ENCODE peak calls at places on chromosomes 12 and 14, in five cellular contexts. E is Peyer's patch, A is right lobe of liver, Z is uterus, O is K562. I is an unnamed sample.
A peak's percentile ranks its signal among the peaks of the same experiment; 100 is the strongest.

GRCh38 chr12:106288510-106289195 is 13.9 kb upstream of the TCP11L2 start:
- DNase-seq in E (peak; percentile 60), A (no peak), Z (no peak), O (peak; percentile 32), I (no peak)

GRCh38 chr14:50542941-50543418 is 10.6 kb upstream of the MAP4K5 start:
- DNase-seq in Z (peak; percentile 26), A (no peak), O (peak; percentile 30), E (peak; percentile 69), I (no peak)

GRCh38 chr14:59244581-59244980 is 56.1 kb downstream of the DAAM1 start:
- DNase-seq in A (no peak), Z (no peak), E (no peak), O (no peak), I (no peak)

GRCh38 chr12:116666305-116666673 is 71.6 kb downstream of the SPRING1 start:
- DNase-seq in O (no peak), E (no peak), A (no peak), Z (no peak), I (no peak)

GRCh38 chr12:62438098-62438692 is 28.4 kb upstream of the MON2 start:
- DNase-seq in O (peak; percentile 47), A (no peak), E (peak; percentile 80), Z (peak; percentile 51), I (no peak)

GRCh38 chr12:53053223-53054111 is 3.6 kb downstream of the TNS2 start:
- DNase-seq in A (peak; percentile 70), E (peak; percentile 90), O (no peak), Z (peak; percentile 71), I (no peak)

GRCh38 chr12:117236456-117237001 is 46.3 kb upstream of the FBXO21 start:
- DNase-seq in A (peak; percentile 84), Z (peak; percentile 36), E (peak; percentile 84), O (peak; percentile 65), I (peak; percentile 95)

GRCh38 chr12:105882404-105882803 is 256.4 kb downstream of the NUAK1 start:
- DNase-seq in A (no peak), O (no peak), E (no peak), Z (peak; percentile 69), I (peak; percentile 87)

GRCh38 chr12:107033758-107034739 is 47.1 kb upstream of the MTERF2 start:
- DNase-seq in Z (no peak), O (no peak), E (no peak), A (no peak), I (no peak)

GRCh38 chr14:20679907-20680306 is 4.5 kb upstream of the RNASE4 start:
- DNase-seq in A (no peak), E (no peak), Z (no peak), O (peak; percentile 64), I (no peak)

GRCh38 chr12:57600395-57600794 is 4.2 kb upstream of the DTX3 start:
- DNase-seq in A (no peak), Z (no peak), O (no peak), E (no peak), I (no peak)

GRCh38 chr14:96267336-96267735 is 11.3 kb downstream of the BDKRB1 start:
- DNase-seq in O (no peak), E (no peak), Z (peak; percentile 49), A (peak; percentile 50), I (no peak)
- H3K27ac ChIP-seq in O (no peak overlapping the region), E (no peak overlapping the region), Z (no peak overlapping the region), A (no peak overlapping the region), I (no peak overlapping the region)

DNA sequence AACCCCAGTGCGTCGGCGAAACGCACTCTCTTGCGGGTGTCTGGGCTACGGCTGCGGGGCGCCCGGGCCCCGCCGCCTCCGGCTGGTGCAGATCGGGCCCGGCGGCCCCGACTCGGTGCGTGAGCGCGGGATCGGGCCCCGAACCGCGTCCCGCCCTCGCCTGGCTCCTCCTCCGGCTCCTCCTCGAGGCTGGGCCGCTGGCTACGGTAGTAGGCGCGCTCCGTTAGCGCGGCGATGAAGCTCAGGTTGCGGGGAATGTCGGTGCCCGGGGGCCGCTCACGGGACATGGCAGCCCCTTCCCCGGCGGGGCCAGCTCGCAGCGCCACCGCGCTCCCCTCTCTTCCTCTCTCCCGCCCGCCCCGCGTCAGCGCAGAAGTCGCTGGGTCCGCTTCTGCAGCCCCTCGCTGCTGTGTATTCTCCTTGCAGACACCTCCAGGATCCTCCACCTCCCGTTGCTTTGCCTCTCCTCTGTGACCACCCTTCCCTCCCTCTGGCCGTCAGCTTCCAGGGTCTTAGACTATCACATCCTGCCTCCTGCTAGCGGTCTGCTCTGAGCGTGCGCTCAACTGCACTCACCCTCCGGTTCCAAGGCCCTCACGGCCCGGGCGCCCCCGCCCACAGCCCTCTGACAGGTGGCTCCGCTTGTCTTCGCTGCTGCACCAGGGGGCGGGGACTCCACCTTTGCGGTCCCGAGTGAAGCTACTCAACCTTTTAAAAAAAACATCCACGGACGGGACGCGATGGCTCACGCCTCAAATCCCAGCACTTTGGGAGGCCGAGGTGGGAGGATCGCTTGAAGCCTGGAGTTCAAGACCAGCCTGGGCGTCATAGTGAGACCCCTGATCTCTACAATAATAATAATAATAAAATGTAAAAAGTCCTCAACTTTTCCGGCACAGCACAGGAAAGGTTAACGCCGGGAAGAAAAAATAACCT is at the start of gene PPP1R3E:
- DNase-seq in O (peak; percentile 62), E (peak; percentile 96), A (peak; percentile 79), Z (peak; percentile 65), I (peak; percentile 94)
- TF ChIP-seq POLR2A in O (peak; percentile 69), E (peak; percentile 14), A (no peak), Z (no peak), I (peak; percentile 44)

GRCh38 chr14:73829526-73830431 is 21.9 kb upstream of the PTGR2 start:
- DNase-seq in E (peak; percentile 71), Z (no peak), A (no peak), O (peak; percentile 47), I (no peak)

GRCh38 chr14:73834258-73834620 is 17.4 kb upstream of the PTGR2 start:
- DNase-seq in Z (no peak), A (no peak), E (no peak), O (no peak), I (no peak)

GRCh38 chr14:73833530-73834257 is 17.9 kb upstream of the PTGR2 start:
- DNase-seq in Z (no peak), A (peak; percentile 43), O (no peak), E (no peak), I (no peak)

GRCh38 chr14:73833024-73833423 is 18.6 kb upstream of the PTGR2 start:
- DNase-seq in Z (no peak), E (no peak), A (no peak), O (no peak), I (no peak)
- H3K27ac ChIP-seq in Z (no peak overlapping the region), E (no peak overlapping the region), A (no peak overlapping the region), O (no peak overlapping the region), I (no peak overlapping the region)

GRCh38 chr14:90253826-90254225 is 2.5 kb upstream of the PSMC1 start:
- DNase-seq in Z (no peak), E (no peak), O (no peak), A (no peak), I (no peak)

GRCh38 chr14:90256354-90257131 is at the start of gene PSMC1:
- DNase-seq in E (peak; percentile 96), A (peak; percentile 88), Z (peak; percentile 89), O (peak; percentile 81), I (peak; percentile 96)
- TF ChIP-seq POLR2A in E (peak; percentile 26), A (peak; percentile 55), Z (no peak), O (peak; percentile 87), I (no peak)

DNA sequence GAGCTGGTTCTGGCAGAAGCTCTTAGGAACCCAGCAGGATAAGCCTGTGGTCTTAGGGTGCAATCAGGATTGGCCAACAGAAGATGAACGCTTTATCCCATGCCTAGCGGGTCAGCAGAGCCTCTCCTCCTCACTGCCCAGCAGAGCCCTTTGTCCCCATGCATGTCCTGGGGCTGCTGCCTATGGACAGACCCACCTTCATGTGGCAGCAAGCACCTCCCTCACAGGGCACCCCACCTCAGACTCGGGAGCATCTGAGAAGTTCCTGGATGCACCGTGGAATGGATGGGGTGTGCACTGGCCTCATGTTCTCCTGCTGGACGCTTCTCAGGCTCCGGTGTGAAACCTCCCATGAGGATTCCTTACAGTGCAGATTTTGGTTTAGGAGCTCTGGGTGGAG is 152.8 kb downstream of the ADGRD1 start:
- DNase-seq in A (no peak), E (peak; percentile 24), Z (no peak), O (no peak), I (no peak)
- H3K27ac ChIP-seq in A (no peak overlapping the region), E (no peak overlapping the region), Z (no peak overlapping the region), O (no peak overlapping the region), I (no peak overlapping the region)

DNA sequence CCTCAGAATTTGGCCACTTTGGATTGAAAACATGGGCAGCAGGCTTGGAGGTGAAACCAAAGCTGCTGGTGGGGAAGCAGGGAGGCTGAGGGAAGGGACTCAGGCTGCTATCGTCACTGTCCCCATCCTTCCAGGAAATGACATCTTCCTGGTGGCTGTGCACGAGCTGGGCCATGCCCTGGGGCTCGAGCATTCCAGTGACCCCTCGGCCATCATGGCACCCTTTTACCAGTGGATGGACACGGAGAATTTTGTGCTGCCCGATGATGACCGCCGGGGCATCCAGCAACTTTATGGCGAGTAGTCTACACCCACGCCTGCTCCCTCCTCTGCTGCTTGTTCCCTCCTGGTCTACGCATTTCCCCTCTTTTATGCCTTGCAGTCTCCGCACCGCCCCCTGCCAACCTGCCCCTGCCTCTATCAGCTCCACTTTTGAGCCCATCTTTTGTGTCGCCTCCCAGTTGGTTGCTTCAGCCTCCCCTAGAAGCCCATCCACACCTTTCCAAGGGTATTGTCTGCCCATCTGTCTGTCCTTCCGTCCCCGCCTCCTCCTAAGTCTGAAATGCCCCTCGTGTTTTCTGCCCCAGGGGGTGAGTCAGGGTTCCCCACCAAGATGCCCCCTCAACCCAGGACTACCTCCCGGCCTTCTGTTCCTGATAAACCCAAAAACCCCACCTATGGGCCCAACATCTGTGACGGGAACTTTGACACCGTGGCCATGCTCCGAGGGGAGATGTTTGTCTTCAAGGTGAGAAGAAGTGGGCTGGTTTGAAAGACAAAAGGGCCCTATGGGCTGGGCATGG is 6.9 kb downstream of the MMP14 start:
- DNase-seq in Z (no peak), O (no peak), A (no peak), E (no peak), I (no peak)
- TF ChIP-seq POLR2A in Z (no peak), O (no peak), A (no peak), E (no peak), I (no peak)

DNA sequence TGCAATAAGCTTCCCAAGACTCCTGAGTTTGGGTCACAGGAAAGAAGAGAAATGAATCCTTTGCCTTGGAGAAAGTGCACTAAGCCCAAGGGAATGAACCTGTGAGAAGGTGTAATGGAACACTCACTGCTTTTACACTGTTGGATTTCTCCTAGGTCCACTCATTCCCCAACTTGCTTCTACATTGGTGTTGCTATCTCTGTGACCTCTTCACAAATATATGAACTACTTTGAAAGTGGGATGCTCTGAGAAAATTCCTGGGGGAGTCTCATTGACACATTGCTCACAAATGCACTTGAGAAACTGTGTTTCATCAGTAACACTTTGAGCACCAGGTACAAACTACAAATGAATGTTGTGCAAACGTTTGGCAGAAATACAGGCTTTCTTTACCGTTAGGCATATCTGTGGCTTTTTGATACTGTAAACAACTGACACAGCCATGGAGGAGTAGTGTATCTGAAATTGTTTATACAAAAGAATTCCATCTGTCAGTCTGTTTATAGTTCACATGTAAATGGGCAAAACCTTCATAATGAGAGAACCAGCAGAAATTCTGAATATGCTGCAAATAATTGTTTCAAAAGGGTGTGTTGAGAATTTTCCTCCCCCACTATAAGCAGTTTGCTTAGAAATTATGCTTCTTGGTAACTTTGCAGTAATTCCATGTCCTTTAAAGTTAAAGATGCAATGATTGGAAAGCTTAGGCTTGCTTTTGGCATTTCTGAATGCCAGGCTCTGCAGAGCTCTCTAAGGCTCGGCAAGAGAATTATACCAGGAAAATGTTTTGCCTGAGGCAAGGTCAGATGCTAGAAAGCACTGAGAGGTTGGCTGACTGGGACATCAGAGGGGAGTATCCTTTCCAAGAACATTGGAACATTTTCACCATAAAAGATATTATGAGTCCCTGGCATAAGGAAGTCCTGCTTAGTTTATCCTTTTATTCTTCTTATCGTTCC is 348.5 kb upstream of the DDHD1 start:
- DNase-seq in A (no peak), E (no peak), Z (no peak), O (no peak), I (no peak)
- H3K27ac ChIP-seq in A (no peak overlapping the region), E (no peak overlapping the region), Z (no peak overlapping the region), O (no peak overlapping the region), I (peak overlapping the region; percentile 18)